ENCODE peak calls at places on chromosome X, in nine cellular contexts. One of them, this sample, is unnamed. For H3K9me3, the result is how much of the 10 kb centered on the place peaks cover.

GRCh38 chrX:24204331-24204730 is 54.8 kb downstream of the ZFX start:
- DNase-seq in ovary: no peak
- DNase-seq in mucosa of descending colon: no peak
- DNase-seq in psoas muscle: no peak
- DNase-seq in heart left ventricle: no peak
- DNase-seq in right cardiac atrium: no peak
- DNase-seq in neuronal stem cell: no peak
- DNase-seq in A549: no peak
- DNase-seq in tibial artery: no peak
- DNase-seq in this sample: no peak

GRCh38 chrX:102840871-102841705 is 96.0 kb upstream of the RAB40AL start:
- DNase-seq in right cardiac atrium: no peak
- DNase-seq in ovary: no peak
- DNase-seq in psoas muscle: no peak
- DNase-seq in tibial artery: no peak
- DNase-seq in neuronal stem cell: no peak
- DNase-seq in heart left ventricle: no peak
- DNase-seq in mucosa of descending colon: no peak
- DNase-seq in A549: peak
- DNase-seq in this sample: no peak

GRCh38 chrX:33149580-33149979 is 61.8 kb downstream of the DMD start:
- DNase-seq in heart left ventricle: no peak
- DNase-seq in right cardiac atrium: no peak
- DNase-seq in ovary: no peak
- DNase-seq in psoas muscle: no peak
- DNase-seq in neuronal stem cell: no peak
- DNase-seq in A549: no peak
- DNase-seq in tibial artery: no peak
- DNase-seq in mucosa of descending colon: no peak
- DNase-seq in this sample: no peak

GRCh38 chrX:70497026-70497425 is 52.4 kb downstream of the DLG3 start:
- DNase-seq in neuronal stem cell: no peak
- DNase-seq in right cardiac atrium: no peak
- DNase-seq in ovary: no peak
- DNase-seq in A549: no peak
- DNase-seq in heart left ventricle: no peak
- DNase-seq in tibial artery: no peak
- DNase-seq in psoas muscle: no peak
- DNase-seq in mucosa of descending colon: no peak
- DNase-seq in this sample: no peak

GRCh38 chrX:119266364-119266995 is 30.4 kb downstream of the PGRMC1 start:
- DNase-seq in neuronal stem cell: no peak
- DNase-seq in ovary: no peak
- DNase-seq in psoas muscle: no peak
- DNase-seq in tibial artery: no peak
- DNase-seq in right cardiac atrium: no peak
- DNase-seq in mucosa of descending colon: no peak
- DNase-seq in A549: peak
- DNase-seq in heart left ventricle: no peak
- DNase-seq in this sample: no peak

GRCh38 chrX:57951666-57952319 is 41.5 kb upstream of the ZXDA start:
- DNase-seq in right cardiac atrium: peak
- DNase-seq in neuronal stem cell: no peak
- DNase-seq in A549: no peak
- DNase-seq in ovary: no peak
- DNase-seq in heart left ventricle: peak
- DNase-seq in tibial artery: no peak
- DNase-seq in mucosa of descending colon: peak
- DNase-seq in psoas muscle: peak
- DNase-seq in this sample: no peak

GRCh38 chrX:72296991-72297390 is 8.7 kb downstream of the CITED1 start:
- DNase-seq in heart left ventricle: no peak
- DNase-seq in A549: no peak
- DNase-seq in mucosa of descending colon: no peak
- DNase-seq in tibial artery: no peak
- DNase-seq in neuronal stem cell: no peak
- DNase-seq in psoas muscle: no peak
- DNase-seq in right cardiac atrium: no peak
- DNase-seq in ovary: no peak
- DNase-seq in this sample: no peak

GRCh38 chrX:41720125-41720780 is 3.7 kb upstream of the GPR82 start:
- DNase-seq in ovary: no peak
- DNase-seq in heart left ventricle: no peak
- DNase-seq in mucosa of descending colon: peak
- DNase-seq in A549: no peak
- DNase-seq in neuronal stem cell: no peak
- DNase-seq in tibial artery: no peak
- DNase-seq in psoas muscle: no peak
- DNase-seq in right cardiac atrium: no peak
- DNase-seq in this sample: no peak

GRCh38 chrX:79096339-79096638 is 48.2 kb upstream of the GPR174 start:
- DNase-seq in A549: no peak
- DNase-seq in tibial artery: no peak
- DNase-seq in psoas muscle: no peak
- DNase-seq in right cardiac atrium: no peak
- DNase-seq in heart left ventricle: no peak
- DNase-seq in ovary: no peak
- DNase-seq in neuronal stem cell: no peak
- DNase-seq in mucosa of descending colon: no peak
- DNase-seq in this sample: no peak

GRCh38 chrX:103431316-103431715 is 55.0 kb downstream of the BEX3 start:
- DNase-seq in neuronal stem cell: no peak
- DNase-seq in tibial artery: no peak
- DNase-seq in heart left ventricle: no peak
- DNase-seq in mucosa of descending colon: no peak
- DNase-seq in A549: peak
- DNase-seq in right cardiac atrium: no peak
- DNase-seq in psoas muscle: no peak
- DNase-seq in ovary: no peak
- DNase-seq in this sample: no peak

GRCh38 chrX:41895826-41896225 is 27.5 kb downstream of the CASK start:
- DNase-seq in ovary: no peak
- DNase-seq in psoas muscle: no peak
- DNase-seq in mucosa of descending colon: no peak
- DNase-seq in neuronal stem cell: no peak
- DNase-seq in A549: no peak
- DNase-seq in tibial artery: no peak
- DNase-seq in heart left ventricle: no peak
- DNase-seq in right cardiac atrium: no peak
- DNase-seq in this sample: no peak

GRCh38 chrX:135345328-135345645 is 36.0 kb downstream of the ETDC start:
- DNase-seq in right cardiac atrium: peak
- DNase-seq in mucosa of descending colon: peak
- DNase-seq in psoas muscle: peak
- DNase-seq in A549: no peak
- DNase-seq in heart left ventricle: peak
- DNase-seq in neuronal stem cell: no peak
- DNase-seq in ovary: peak
- DNase-seq in tibial artery: peak
- DNase-seq in this sample: no peak

GRCh38 chrX:150649096-150649870 is 43.9 kb upstream of the MTMR1 start:
- DNase-seq in tibial artery: no peak
- DNase-seq in mucosa of descending colon: no peak
- DNase-seq in right cardiac atrium: no peak
- DNase-seq in heart left ventricle: no peak
- DNase-seq in A549: peak
- DNase-seq in psoas muscle: peak
- DNase-seq in neuronal stem cell: no peak
- DNase-seq in ovary: peak
- DNase-seq in this sample: no peak

GRCh38 chrX:28205905-28206304 is 224.7 kb upstream of the DCAF8L1 start:
- DNase-seq in ovary: no peak
- DNase-seq in right cardiac atrium: no peak
- DNase-seq in A549: no peak
- DNase-seq in mucosa of descending colon: no peak
- DNase-seq in tibial artery: no peak
- DNase-seq in psoas muscle: no peak
- DNase-seq in neuronal stem cell: no peak
- DNase-seq in heart left ventricle: no peak
- DNase-seq in this sample: no peak

GRCh38 chrX:46665232-46666162 is 91.9 kb downstream of the CHST7 start:
- DNase-seq in A549: no peak
- DNase-seq in mucosa of descending colon: no peak
- DNase-seq in ovary: no peak
- DNase-seq in tibial artery: no peak
- DNase-seq in heart left ventricle: no peak
- DNase-seq in neuronal stem cell: no peak
- DNase-seq in right cardiac atrium: no peak
- DNase-seq in psoas muscle: no peak
- DNase-seq in this sample: no peak

GRCh38 chrX:148281920-148282319 is 218.5 kb upstream of the AFF2 start:
- DNase-seq in heart left ventricle: no peak
- DNase-seq in psoas muscle: no peak
- DNase-seq in ovary: no peak
- DNase-seq in A549: no peak
- DNase-seq in tibial artery: no peak
- DNase-seq in neuronal stem cell: no peak
- DNase-seq in mucosa of descending colon: no peak
- DNase-seq in right cardiac atrium: no peak
- DNase-seq in this sample: no peak
- H3K9me3 ChIP-seq in heart left ventricle: under half
- H3K9me3 ChIP-seq in psoas muscle: under half
- H3K9me3 ChIP-seq in ovary: under half
- H3K9me3 ChIP-seq in A549: under half
- H3K9me3 ChIP-seq in tibial artery: under half
- H3K9me3 ChIP-seq in neuronal stem cell: under half
- H3K9me3 ChIP-seq in mucosa of descending colon: under half
- H3K9me3 ChIP-seq in right cardiac atrium: under half
- H3K9me3 ChIP-seq in this sample: under half

GRCh38 chrX:40106677-40107290 is 9.0 kb upstream of the BCOR start:
- DNase-seq in A549: no peak
- DNase-seq in tibial artery: no peak
- DNase-seq in ovary: no peak
- DNase-seq in neuronal stem cell: no peak
- DNase-seq in mucosa of descending colon: no peak
- DNase-seq in psoas muscle: no peak
- DNase-seq in right cardiac atrium: no peak
- DNase-seq in heart left ventricle: no peak
- DNase-seq in this sample: no peak
- H3K9me3 ChIP-seq in A549: under half
- H3K9me3 ChIP-seq in tibial artery: under half
- H3K9me3 ChIP-seq in ovary: under half
- H3K9me3 ChIP-seq in neuronal stem cell: under half
- H3K9me3 ChIP-seq in mucosa of descending colon: under half
- H3K9me3 ChIP-seq in psoas muscle: under half
- H3K9me3 ChIP-seq in right cardiac atrium: under half
- H3K9me3 ChIP-seq in heart left ventricle: under half
- H3K9me3 ChIP-seq in this sample: under half

DNA sequence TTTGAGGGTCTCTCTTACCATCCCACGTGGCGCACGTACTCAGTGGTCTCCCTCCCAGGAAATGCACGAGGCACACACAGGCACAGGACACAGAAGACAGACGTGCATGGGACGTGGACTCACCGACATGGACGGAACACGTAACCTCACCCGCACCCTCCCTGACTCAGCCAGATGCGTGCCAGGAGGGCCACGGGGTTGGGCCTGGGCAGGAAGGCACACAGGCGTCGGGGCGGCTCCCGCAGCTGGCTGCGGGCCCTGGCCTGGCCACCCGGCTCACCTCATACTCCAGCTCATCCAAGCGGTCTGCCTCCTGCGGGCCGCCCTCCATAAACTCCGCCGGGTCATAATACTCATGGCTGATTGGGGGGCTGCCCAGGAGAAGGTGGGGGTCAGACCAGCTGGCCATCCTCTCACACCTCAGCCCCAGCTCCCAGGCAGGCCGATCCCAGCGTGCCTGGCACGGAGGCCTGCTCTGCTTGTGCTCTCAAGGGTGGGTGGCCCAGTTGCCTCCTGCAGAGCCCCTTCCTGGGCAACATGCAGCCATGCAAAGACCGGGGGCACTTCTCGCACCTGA is 12.6 kb downstream of the SSR4 start:
- DNase-seq in mucosa of descending colon: peak
- DNase-seq in A549: no peak
- DNase-seq in heart left ventricle: no peak
- DNase-seq in tibial artery: no peak
- DNase-seq in psoas muscle: no peak
- DNase-seq in neuronal stem cell: no peak
- DNase-seq in right cardiac atrium: no peak
- DNase-seq in ovary: no peak
- DNase-seq in this sample: no peak
- H3K9me3 ChIP-seq in mucosa of descending colon: under half
- H3K9me3 ChIP-seq in A549: under half
- H3K9me3 ChIP-seq in heart left ventricle: under half
- H3K9me3 ChIP-seq in tibial artery: under half
- H3K9me3 ChIP-seq in psoas muscle: under half
- H3K9me3 ChIP-seq in neuronal stem cell: under half
- H3K9me3 ChIP-seq in right cardiac atrium: under half
- H3K9me3 ChIP-seq in ovary: under half
- H3K9me3 ChIP-seq in this sample: under half

GRCh38 chrX:55546956-55547355 is 57.3 kb upstream of the USP51 start:
- DNase-seq in A549: no peak
- DNase-seq in heart left ventricle: no peak
- DNase-seq in right cardiac atrium: no peak
- DNase-seq in psoas muscle: no peak
- DNase-seq in mucosa of descending colon: no peak
- DNase-seq in tibial artery: no peak
- DNase-seq in ovary: no peak
- DNase-seq in neuronal stem cell: no peak
- DNase-seq in this sample: no peak
- H3K9me3 ChIP-seq in A549: under half
- H3K9me3 ChIP-seq in heart left ventricle: under half
- H3K9me3 ChIP-seq in right cardiac atrium: under half
- H3K9me3 ChIP-seq in psoas muscle: under half
- H3K9me3 ChIP-seq in mucosa of descending colon: under half
- H3K9me3 ChIP-seq in tibial artery: under half
- H3K9me3 ChIP-seq in ovary: under half
- H3K9me3 ChIP-seq in neuronal stem cell: under half
- H3K9me3 ChIP-seq in this sample: under half

GRCh38 chrX:156001667-156002021 is 4.1 kb downstream of the IL9R start:
- DNase-seq in psoas muscle: no peak
- DNase-seq in tibial artery: no peak
- DNase-seq in ovary: no peak
- DNase-seq in mucosa of descending colon: no peak
- DNase-seq in heart left ventricle: no peak
- DNase-seq in neuronal stem cell: no peak
- DNase-seq in A549: no peak
- DNase-seq in right cardiac atrium: no peak
- DNase-seq in this sample: no peak
- H3K9me3 ChIP-seq in psoas muscle: under half
- H3K9me3 ChIP-seq in tibial artery: under half
- H3K9me3 ChIP-seq in ovary: under half
- H3K9me3 ChIP-seq in mucosa of descending colon: under half
- H3K9me3 ChIP-seq in heart left ventricle: under half
- H3K9me3 ChIP-seq in neuronal stem cell: under half
- H3K9me3 ChIP-seq in A549: under half
- H3K9me3 ChIP-seq in right cardiac atrium: under half
- H3K9me3 ChIP-seq in this sample: under half

This sample was measured in right lobe of liver.